ENCODE peak calls at places on chromosomes 13 and 19, in eight cellular contexts. One of them, this sample, is unnamed.

GRCh38 chr13:28636677-28637317 is 22.1 kb upstream of the POMP start:
- DNase-seq in stomach: peak; percentile 52
- DNase-seq in neural progenitor cell: peak; percentile 77
- DNase-seq in ascending aorta: peak; percentile 68
- DNase-seq in uterus: peak; percentile 28
- DNase-seq in right atrium auricular region: peak; percentile 76
- DNase-seq in Peyer's patch: peak; percentile 85
- DNase-seq in A549: peak; percentile 22
- DNase-seq in this sample: peak; percentile 58

GRCh38 chr19:47779524-47780214 is 1.2 kb downstream of the SELENOW start:
- DNase-seq in neural progenitor cell: no peak
- DNase-seq in A549: no peak
- DNase-seq in stomach: peak; percentile 58
- DNase-seq in Peyer's patch: no peak
- DNase-seq in uterus: peak; percentile 68
- DNase-seq in right atrium auricular region: no peak
- DNase-seq in ascending aorta: peak; percentile 84
- DNase-seq in this sample: no peak

GRCh38 chr13:113758651-113759524 is at the start of gene TMEM255B:
- DNase-seq in A549: peak; percentile 88
- DNase-seq in ascending aorta: peak; percentile 92
- DNase-seq in neural progenitor cell: peak; percentile 91
- DNase-seq in uterus: peak; percentile 85
- DNase-seq in stomach: peak; percentile 88
- DNase-seq in Peyer's patch: peak; percentile 92
- DNase-seq in right atrium auricular region: peak; percentile 83
- DNase-seq in this sample: peak; percentile 86

GRCh38 chr19:19078801-19079200 is 15.0 kb downstream of the SLC25A42 start:
- DNase-seq in A549: no peak
- DNase-seq in right atrium auricular region: no peak
- DNase-seq in stomach: no peak
- DNase-seq in Peyer's patch: no peak
- DNase-seq in uterus: no peak
- DNase-seq in ascending aorta: no peak
- DNase-seq in neural progenitor cell: no peak
- DNase-seq in this sample: no peak

GRCh38 chr13:52356327-52356726 is 49.6 kb downstream of the THSD1 start:
- DNase-seq in neural progenitor cell: no peak
- DNase-seq in A549: no peak
- DNase-seq in right atrium auricular region: no peak
- DNase-seq in uterus: no peak
- DNase-seq in Peyer's patch: no peak
- DNase-seq in stomach: no peak
- DNase-seq in ascending aorta: no peak
- DNase-seq in this sample: no peak

GRCh38 chr19:14554382-14554812 is 17.5 kb downstream of the NDUFB7 start:
- DNase-seq in uterus: no peak
- DNase-seq in neural progenitor cell: no peak
- DNase-seq in Peyer's patch: no peak
- DNase-seq in A549: no peak
- DNase-seq in stomach: no peak
- DNase-seq in ascending aorta: no peak
- DNase-seq in right atrium auricular region: no peak
- DNase-seq in this sample: no peak

GRCh38 chr13:75514080-75515040 is 23.3 kb downstream of the COMMD6 start:
- DNase-seq in right atrium auricular region: no peak
- DNase-seq in stomach: no peak
- DNase-seq in A549: no peak
- DNase-seq in Peyer's patch: no peak
- DNase-seq in neural progenitor cell: no peak
- DNase-seq in uterus: no peak
- DNase-seq in ascending aorta: no peak
- DNase-seq in this sample: no peak

GRCh38 chr19:13153627-13154240 is 3.5 kb downstream of the IER2 start:
- DNase-seq in uterus: peak; percentile 40
- DNase-seq in ascending aorta: no peak
- DNase-seq in A549: no peak
- DNase-seq in right atrium auricular region: no peak
- DNase-seq in stomach: peak; percentile 44
- DNase-seq in Peyer's patch: peak; percentile 65
- DNase-seq in neural progenitor cell: no peak
- DNase-seq in this sample: no peak

GRCh38 chr13:33735276-33735675 is 82.7 kb upstream of the RFC3 start:
- DNase-seq in uterus: no peak
- DNase-seq in right atrium auricular region: no peak
- DNase-seq in ascending aorta: no peak
- DNase-seq in neural progenitor cell: no peak
- DNase-seq in A549: no peak
- DNase-seq in stomach: no peak
- DNase-seq in Peyer's patch: no peak
- DNase-seq in this sample: no peak

GRCh38 chr13:50940509-50940908 is 30.9 kb downstream of the RNASEH2B start:
- DNase-seq in uterus: no peak
- DNase-seq in right atrium auricular region: no peak
- DNase-seq in Peyer's patch: no peak
- DNase-seq in ascending aorta: no peak
- DNase-seq in A549: no peak
- DNase-seq in stomach: no peak
- DNase-seq in neural progenitor cell: no peak
- DNase-seq in this sample: no peak

GRCh38 chr19:39325778-39326680 is 5.4 kb upstream of the LRFN1 start:
- DNase-seq in right atrium auricular region: no peak
- DNase-seq in Peyer's patch: no peak
- DNase-seq in A549: peak; percentile 85
- DNase-seq in stomach: no peak
- DNase-seq in uterus: no peak
- DNase-seq in ascending aorta: no peak
- DNase-seq in neural progenitor cell: no peak
- DNase-seq in this sample: no peak

GRCh38 chr13:43244482-43244881 is 221.1 kb downstream of the DNAJC15 start:
- DNase-seq in neural progenitor cell: no peak
- DNase-seq in Peyer's patch: no peak
- DNase-seq in ascending aorta: no peak
- DNase-seq in right atrium auricular region: no peak
- DNase-seq in A549: no peak
- DNase-seq in uterus: no peak
- DNase-seq in stomach: no peak
- DNase-seq in this sample: no peak

GRCh38 chr13:77779461-77780272 is 82.2 kb downstream of the SLAIN1 start:
- DNase-seq in A549: peak; percentile 1
- DNase-seq in right atrium auricular region: no peak
- DNase-seq in ascending aorta: no peak
- DNase-seq in stomach: peak; percentile 41
- DNase-seq in Peyer's patch: peak; percentile 48
- DNase-seq in uterus: peak; percentile 35
- DNase-seq in neural progenitor cell: peak; percentile 69
- DNase-seq in this sample: peak; percentile 56

GRCh38 chr13:42667638-42668037 is 93.7 kb downstream of the TNFSF11 start:
- DNase-seq in right atrium auricular region: no peak
- DNase-seq in A549: no peak
- DNase-seq in Peyer's patch: no peak
- DNase-seq in uterus: no peak
- DNase-seq in ascending aorta: no peak
- DNase-seq in neural progenitor cell: no peak
- DNase-seq in stomach: no peak
- DNase-seq in this sample: no peak

GRCh38 chr19:34186205-34186604 is 13.9 kb downstream of the LSM14A start:
- DNase-seq in stomach: no peak
- DNase-seq in neural progenitor cell: peak; percentile 18
- DNase-seq in uterus: no peak
- DNase-seq in ascending aorta: no peak
- DNase-seq in A549: no peak
- DNase-seq in Peyer's patch: no peak
- DNase-seq in right atrium auricular region: no peak
- DNase-seq in this sample: no peak

GRCh38 chr19:5193192-5193591 is 147.4 kb downstream of the PTPRS start:
- DNase-seq in ascending aorta: no peak
- DNase-seq in A549: no peak
- DNase-seq in uterus: no peak
- DNase-seq in stomach: no peak
- DNase-seq in right atrium auricular region: no peak
- DNase-seq in Peyer's patch: no peak
- DNase-seq in neural progenitor cell: peak; percentile 98
- DNase-seq in this sample: no peak

GRCh38 chr13:41916173-41916954 is 44.5 kb downstream of the VWA8 start:
- DNase-seq in right atrium auricular region: no peak
- DNase-seq in Peyer's patch: no peak
- DNase-seq in uterus: no peak
- DNase-seq in neural progenitor cell: no peak
- DNase-seq in A549: no peak
- DNase-seq in ascending aorta: no peak
- DNase-seq in stomach: no peak
- DNase-seq in this sample: no peak

GRCh38 chr13:112722433-112723250 is 32.8 kb downstream of the ATP11A start:
- DNase-seq in right atrium auricular region: peak; percentile 80
- DNase-seq in A549: peak; percentile 61
- DNase-seq in Peyer's patch: peak; percentile 68
- DNase-seq in neural progenitor cell: no peak
- DNase-seq in uterus: peak; percentile 79
- DNase-seq in ascending aorta: no peak
- DNase-seq in stomach: peak; percentile 79
- DNase-seq in this sample: peak; percentile 70

GRCh38 chr13:114108894-114109293 is 23.5 kb downstream of the RASA3 start:
- DNase-seq in neural progenitor cell: no peak
- DNase-seq in uterus: peak; percentile 9
- DNase-seq in ascending aorta: peak; percentile 57
- DNase-seq in Peyer's patch: peak; percentile 45
- DNase-seq in stomach: no peak
- DNase-seq in right atrium auricular region: peak; percentile 53
- DNase-seq in A549: no peak
- DNase-seq in this sample: no peak

GRCh38 chr13:110715395-110716234 is 2.1 kb downstream of the ING1 start:
- DNase-seq in right atrium auricular region: peak; percentile 100
- DNase-seq in neural progenitor cell: peak; percentile 99
- DNase-seq in A549: peak; percentile 82
- DNase-seq in Peyer's patch: peak; percentile 99
- DNase-seq in uterus: peak; percentile 100
- DNase-seq in ascending aorta: peak; percentile 99
- DNase-seq in stomach: peak; percentile 98
- DNase-seq in this sample: peak; percentile 98
- TF ChIP-seq CTCF in right atrium auricular region: no peak
- TF ChIP-seq CTCF in neural progenitor cell: peak; percentile 11
- TF ChIP-seq CTCF in A549: no peak
- TF ChIP-seq CTCF in Peyer's patch: no peak
- TF ChIP-seq CTCF in uterus: no peak
- TF ChIP-seq CTCF in ascending aorta: peak; percentile 33
- TF ChIP-seq CTCF in stomach: no peak
- TF ChIP-seq CTCF in this sample: no peak

GRCh38 chr13:32285633-32285965 is 29.6 kb downstream of the ZAR1L start:
- DNase-seq in stomach: no peak
- DNase-seq in A549: no peak
- DNase-seq in neural progenitor cell: no peak
- DNase-seq in ascending aorta: no peak
- DNase-seq in Peyer's patch: no peak
- DNase-seq in uterus: no peak
- DNase-seq in right atrium auricular region: no peak
- DNase-seq in this sample: no peak
- H3K4me3 ChIP-seq in stomach: no peak overlapping the region
- H3K4me3 ChIP-seq in A549: no peak overlapping the region
- H3K4me3 ChIP-seq in neural progenitor cell: no peak overlapping the region
- H3K4me3 ChIP-seq in ascending aorta: no peak overlapping the region
- H3K4me3 ChIP-seq in Peyer's patch: no peak overlapping the region
- H3K4me3 ChIP-seq in uterus: no peak overlapping the region
- H3K4me3 ChIP-seq in right atrium auricular region: no peak overlapping the region
- H3K4me3 ChIP-seq in this sample: no peak overlapping the region

GRCh38 chr19:10566408-10566657 is 523 bp upstream of the KRI1 start:
- DNase-seq in right atrium auricular region: no peak
- DNase-seq in Peyer's patch: no peak
- DNase-seq in ascending aorta: no peak
- DNase-seq in stomach: no peak
- DNase-seq in uterus: no peak
- DNase-seq in A549: no peak
- DNase-seq in neural progenitor cell: no peak
- DNase-seq in this sample: no peak

GRCh38 chr19:10568444-10568825 is 344 bp downstream of the CDKN2D start:
- DNase-seq in A549: no peak
- DNase-seq in stomach: peak; percentile 50
- DNase-seq in neural progenitor cell: no peak
- DNase-seq in Peyer's patch: peak; percentile 73
- DNase-seq in ascending aorta: no peak
- DNase-seq in right atrium auricular region: no peak
- DNase-seq in uterus: no peak
- DNase-seq in this sample: no peak

GRCh38 chr19:10566658-10567410 is 1.0 kb upstream of the KRI1 start:
- DNase-seq in A549: no peak
- DNase-seq in uterus: no peak
- DNase-seq in neural progenitor cell: no peak
- DNase-seq in stomach: no peak
- DNase-seq in right atrium auricular region: no peak
- DNase-seq in Peyer's patch: peak; percentile 73
- DNase-seq in ascending aorta: peak; percentile 71
- DNase-seq in this sample: no peak

GRCh38 chr19:10567696-10568443 is 909 bp downstream of the CDKN2D start:
- DNase-seq in neural progenitor cell: no peak
- DNase-seq in stomach: no peak
- DNase-seq in Peyer's patch: no peak
- DNase-seq in right atrium auricular region: no peak
- DNase-seq in A549: no peak
- DNase-seq in uterus: no peak
- DNase-seq in ascending aorta: no peak
- DNase-seq in this sample: no peak

DNA sequence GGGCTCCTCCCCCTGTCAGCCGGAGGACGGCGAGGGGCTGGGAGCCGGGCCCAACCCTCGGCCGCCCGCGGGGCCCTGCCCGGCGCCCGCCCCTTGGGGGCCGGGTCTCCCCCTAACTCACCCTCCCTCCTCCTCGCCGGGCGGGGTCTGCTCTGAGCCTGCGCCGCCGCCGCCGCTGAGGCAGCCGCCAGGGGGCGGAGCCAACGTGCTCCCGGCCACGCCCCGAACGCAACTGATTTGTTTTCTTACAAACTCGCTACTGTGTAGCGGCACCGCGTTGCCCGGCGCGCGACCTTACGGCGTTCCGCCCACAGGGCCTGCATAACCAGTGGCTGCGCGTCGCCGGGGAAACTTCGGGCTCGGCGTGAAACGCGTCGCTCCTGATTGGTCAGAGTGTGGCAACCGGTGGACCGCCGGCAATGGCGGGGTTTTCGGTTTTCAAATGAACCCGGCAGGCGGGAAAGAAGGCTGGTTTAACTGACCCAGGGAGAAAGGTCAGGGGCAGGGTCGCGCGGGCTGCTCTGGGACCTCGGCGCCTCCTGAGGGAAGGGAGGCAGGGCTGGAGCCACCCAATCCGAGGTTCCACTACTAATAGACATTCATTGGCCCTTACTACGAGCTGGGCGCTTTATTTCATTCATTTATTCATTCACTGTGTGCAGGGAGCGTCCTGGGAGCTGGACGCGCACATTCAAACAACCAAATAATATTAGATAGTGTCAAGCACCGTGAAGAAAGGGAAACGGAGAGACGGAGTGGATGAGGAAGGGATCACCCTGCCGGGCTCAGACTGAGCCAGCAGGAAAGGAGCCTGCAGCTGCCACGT is at the start of gene CDKN2D:
- DNase-seq in uterus: peak; percentile 99
- DNase-seq in right atrium auricular region: peak; percentile 100
- DNase-seq in neural progenitor cell: peak; percentile 100
- DNase-seq in A549: peak; percentile 69
- DNase-seq in Peyer's patch: peak; percentile 100
- DNase-seq in stomach: peak; percentile 100
- DNase-seq in ascending aorta: peak; percentile 100
- DNase-seq in this sample: peak; percentile 100
- H3K4me1 ChIP-seq in uterus: peaks cover 5% of the 10 kb centered on the region
- H3K4me1 ChIP-seq in right atrium auricular region: peaks cover 50% of the 10 kb centered on the region
- H3K4me1 ChIP-seq in neural progenitor cell: peaks cover 12% of the 10 kb centered on the region
- H3K4me1 ChIP-seq in A549: peaks cover 28% of the 10 kb centered on the region
- H3K4me1 ChIP-seq in Peyer's patch: no peaks in the 10 kb centered on the region
- H3K4me1 ChIP-seq in stomach: peaks cover 57% of the 10 kb centered on the region
- H3K4me1 ChIP-seq in ascending aorta: peaks cover 12% of the 10 kb centered on the region
- H3K4me1 ChIP-seq in this sample: peaks cover 14% of the 10 kb centered on the region

GRCh38 chr13:106567421-106568224 is at the start of gene ARGLU1:
- DNase-seq in A549: peak; percentile 47
- DNase-seq in Peyer's patch: peak; percentile 97
- DNase-seq in right atrium auricular region: peak; percentile 92
- DNase-seq in uterus: peak; percentile 92
- DNase-seq in stomach: peak; percentile 94
- DNase-seq in ascending aorta: peak; percentile 96
- DNase-seq in neural progenitor cell: peak; percentile 97
- DNase-seq in this sample: peak; percentile 95
- TF ChIP-seq CTCF in A549: no peak
- TF ChIP-seq CTCF in Peyer's patch: no peak
- TF ChIP-seq CTCF in right atrium auricular region: no peak
- TF ChIP-seq CTCF in uterus: no peak
- TF ChIP-seq CTCF in stomach: no peak
- TF ChIP-seq CTCF in ascending aorta: no peak
- TF ChIP-seq CTCF in neural progenitor cell: no peak
- TF ChIP-seq CTCF in this sample: no peak

This sample was measured in lung.